ENCODE peak calls at places on chromosomes 6 and 20, in four cellular contexts. C is cardiac muscle cell, J is left lung, I is neural progenitor cell. A is an unnamed sample.

GRCh38 chr6:105753184-105754097 is 332.7 kb upstream of the PRDM1 start:
- DNase-seq in C (no peak), J (no peak), I (peak), A (no peak)

GRCh38 chr20:58608096-58608840 is 42.8 kb upstream of the STX16 start:
- DNase-seq in C (no peak), J (no peak), I (no peak), A (no peak)

GRCh38 chr6:111591370-111591900 is 14.2 kb downstream of the TRAF3IP2 start:
- DNase-seq in C (peak), J (peak), I (no peak), A (no peak)

GRCh38 chr6:139940741-139941712 is 566.6 kb upstream of the CITED2 start:
- DNase-seq in C (peak), J (no peak), I (no peak), A (no peak)

GRCh38 chr6:42781546-42781810 is 374 bp upstream of the BICRAL start:
- DNase-seq in C (no peak), J (no peak), I (no peak), A (no peak)

GRCh38 chr6:107113460-107114212 is 1.7 kb downstream of the BEND3 start:
- DNase-seq in C (no peak), J (no peak), I (no peak), A (no peak)

GRCh38 chr6:133889557-133890301 is 816 bp downstream of the TCF21 start:
- DNase-seq in C (peak), J (peak), I (peak), A (no peak)

GRCh38 chr6:72140795-72141194 is 254.4 kb downstream of the RIMS1 start:
- DNase-seq in C (peak), J (no peak), I (no peak), A (no peak)

GRCh38 chr6:132798820-132799538 is 542 bp upstream of the SLC18B1 start:
- DNase-seq in C (peak), J (peak), I (peak), A (peak)

GRCh38 chr20:51131806-51132205 is 108.9 kb upstream of the KCNG1 start:
- DNase-seq in C (no peak), J (no peak), I (no peak), A (no peak)

GRCh38 chr6:53837875-53838806 is 43.3 kb downstream of the LRRC1 start:
- DNase-seq in C (peak), J (no peak), I (peak), A (no peak)

GRCh38 chr6:111683126-111683525 is 77.4 kb upstream of the TRAF3IP2 start:
- DNase-seq in C (no peak), J (no peak), I (no peak), A (no peak)

GRCh38 chr6:27753668-27754407 is 158.4 kb downstream of the OR2B2 start:
- DNase-seq in C (peak), J (peak), I (peak), A (peak)
- TF ChIP-seq CTCF in C (peak), J (no peak), I (peak), A (peak)

DNA sequence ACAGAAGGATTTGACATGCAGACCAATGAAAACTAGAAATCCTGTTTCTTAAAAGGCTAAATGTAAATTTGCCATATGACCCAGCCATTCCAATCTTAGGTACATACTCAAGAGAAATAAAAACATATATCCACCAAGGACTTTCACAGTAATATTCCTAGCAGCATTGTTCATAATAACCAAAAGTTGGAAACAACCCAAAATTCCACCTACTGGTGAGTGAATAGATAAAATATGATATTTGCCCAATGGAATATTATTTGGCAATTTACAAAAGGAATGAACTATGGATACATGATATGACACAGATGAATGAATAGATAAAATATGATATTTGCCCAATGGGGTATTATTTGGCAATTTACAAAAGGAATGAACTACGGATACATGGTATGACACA is 22.7 kb downstream of the MTCL3 start:
- DNase-seq in C (peak), J (no peak), I (no peak), A (no peak)
- TF ChIP-seq CTCF in C (no peak), J (no peak), I (no peak), A (no peak)

DNA sequence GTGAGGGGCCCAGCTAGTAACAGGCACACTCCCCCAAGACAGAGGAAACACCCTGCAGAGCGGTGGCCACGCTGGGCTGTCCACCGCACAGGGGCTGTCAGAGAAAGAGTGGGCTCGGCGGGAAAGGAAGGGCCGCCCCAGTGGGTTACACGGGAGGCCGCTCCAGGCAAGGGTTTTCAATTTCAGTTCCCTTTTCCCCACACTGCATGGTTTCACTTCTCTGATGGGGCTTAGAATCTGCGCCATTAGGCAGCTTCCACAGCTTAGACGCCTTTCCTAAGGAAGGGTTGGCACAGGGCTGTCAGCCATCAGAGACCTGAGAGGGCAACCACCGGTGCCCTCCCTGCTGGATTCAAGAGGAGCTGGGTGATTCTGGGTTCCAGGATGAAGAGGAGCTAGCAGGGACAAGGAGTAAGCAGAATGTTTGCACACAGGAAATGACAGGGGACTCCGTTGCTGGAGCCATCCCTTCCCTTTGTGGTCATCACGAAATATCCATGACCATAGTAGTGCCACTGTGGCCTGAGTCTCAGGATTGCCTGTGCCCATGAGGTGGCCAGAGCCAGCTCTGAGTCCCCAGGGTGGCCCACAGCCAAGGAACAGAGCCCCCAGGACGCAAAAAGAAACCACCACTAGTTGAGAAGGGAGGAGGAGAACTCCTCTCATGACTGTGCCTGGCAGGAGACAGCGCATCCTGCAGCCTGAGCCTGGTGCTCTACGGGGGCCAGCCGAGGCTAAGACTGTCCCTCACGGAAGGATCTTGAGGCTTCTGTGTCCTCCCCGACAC is 282.6 kb downstream of the NRN1 start:
- DNase-seq in C (no peak), J (no peak), I (peak), A (no peak)
- TF ChIP-seq CTCF in C (no peak), J (no peak), I (no peak), A (no peak)

GRCh38 chr20:3777726-3778629 is 3.3 kb downstream of the SPEF1 start:
- DNase-seq in C (peak), J (peak), I (peak), A (no peak)
- TF ChIP-seq CTCF in C (peak), J (peak), I (no peak), A (no peak)

GRCh38 chr6:148532698-148533097 is 190.1 kb downstream of the SASH1 start:
- DNase-seq in C (no peak), J (no peak), I (no peak), A (no peak)

GRCh38 chr6:148529010-148529409 is 186.4 kb downstream of the SASH1 start:
- DNase-seq in C (no peak), J (no peak), I (no peak), A (no peak)

GRCh38 chr6:148530976-148531375 is 188.3 kb downstream of the SASH1 start:
- DNase-seq in C (no peak), J (no peak), I (no peak), A (no peak)

GRCh38 chr6:148528292-148528691 is 185.7 kb downstream of the SASH1 start:
- DNase-seq in C (no peak), J (no peak), I (peak), A (no peak)

GRCh38 chr6:148530394-148530923 is 187.8 kb downstream of the SASH1 start:
- DNase-seq in C (peak), J (no peak), I (no peak), A (no peak)
- TF ChIP-seq CTCF in C (no peak), J (no peak), I (no peak), A (no peak)

GRCh38 chr6:39793528-39793927 is 1.4 kb downstream of the DAAM2 start:
- DNase-seq in C (no peak), J (no peak), I (no peak), A (no peak)

GRCh38 chr6:39792501-39793450 is 600 bp downstream of the DAAM2 start:
- DNase-seq in C (no peak), J (peak), I (no peak), A (no peak)

GRCh38 chr6:39791850-39792500 is at the start of gene DAAM2:
- DNase-seq in C (peak), J (peak), I (peak), A (peak)

GRCh38 chr6:39790772-39791171 is 1.4 kb upstream of the DAAM2 start:
- DNase-seq in C (no peak), J (no peak), I (no peak), A (no peak)

DNA sequence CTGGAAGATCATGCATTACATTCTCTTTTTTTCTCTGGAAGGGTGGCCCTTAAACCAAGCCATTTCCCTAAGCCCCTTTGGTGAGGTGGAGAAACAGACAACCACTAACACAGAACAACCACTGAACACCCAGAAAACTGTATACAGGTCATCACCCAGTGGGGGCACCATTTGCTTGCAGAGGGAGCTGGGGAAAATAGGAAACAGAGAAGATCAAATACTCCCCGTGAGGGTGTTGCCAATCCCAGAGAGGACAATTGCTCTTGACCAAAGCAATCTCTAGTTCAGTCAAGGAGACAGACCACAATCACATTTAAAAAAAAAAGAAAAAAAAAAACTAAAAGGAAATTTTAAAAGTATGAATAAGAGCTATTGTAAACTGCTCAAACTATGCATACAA is 865 bp upstream of the DAAM2 start:
- DNase-seq in C (peak), J (no peak), I (no peak), A (no peak)
- TF ChIP-seq CTCF in C (peak), J (peak), I (peak), A (no peak)

A was measured in type B pancreatic cell.